ENCODE peak calls at places on chromosomes 7 and 10, in six cellular contexts. Y is GM23338, W is spleen, N is upper lobe of left lung, J is HCT116, R is sigmoid colon. E is an unnamed sample.

GRCh38 chr10:116771891-116772290 is 29.5 kb upstream of the HSPA12A start:
- DNase-seq in Y (no peak), W (no peak), N (no peak), J (no peak), R (peak; percentile 66), E (no peak)

GRCh38 chr7:101386558-101387199 is 24.0 kb downstream of the COL26A1 start:
- DNase-seq in Y (peak; percentile 79), W (peak; percentile 76), N (no peak), J (no peak), R (no peak), E (no peak)

GRCh38 chr10:128007971-128008370 is 101.1 kb downstream of the PTPRE start:
- DNase-seq in Y (peak; percentile 16), W (no peak), N (no peak), J (no peak), R (peak; percentile 57), E (no peak)

GRCh38 chr10:61452655-61453641 is at the start of gene TMEM26:
- DNase-seq in Y (peak; percentile 86), W (peak; percentile 82), N (no peak), J (no peak), R (peak; percentile 85), E (no peak)

GRCh38 chr10:124971276-124971675 is 29.4 kb downstream of the ZRANB1 start:
- DNase-seq in Y (no peak), W (no peak), N (no peak), J (no peak), R (no peak), E (no peak)

GRCh38 chr10:79342811-79343541 is 4.3 kb upstream of the PPIF start:
- DNase-seq in Y (no peak), W (no peak), N (peak; percentile 21), J (no peak), R (no peak), E (no peak)

GRCh38 chr7:83861876-83862275 is 212.9 kb upstream of the SEMA3E start:
- DNase-seq in Y (no peak), W (no peak), N (no peak), J (no peak), R (no peak), E (no peak)

GRCh38 chr10:61779950-61780659 is 117.4 kb downstream of the CABCOCO1 start:
- DNase-seq in Y (no peak), W (no peak), N (peak; percentile 48), J (no peak), R (peak; percentile 83), E (no peak)

GRCh38 chr7:3092468-3092867 is 48.8 kb upstream of the CARD11 start:
- DNase-seq in Y (no peak), W (peak; percentile 89), N (peak; percentile 54), J (no peak), R (peak; percentile 71), E (peak; percentile 16)

GRCh38 chr7:33666526-33666925 is 238.8 kb upstream of the BMPER start:
- DNase-seq in Y (no peak), W (no peak), N (no peak), J (no peak), R (no peak), E (no peak)

GRCh38 chr7:30147223-30147622 is 12.4 kb downstream of the MTURN start:
- DNase-seq in Y (no peak), W (no peak), N (no peak), J (no peak), R (no peak), E (no peak)

GRCh38 chr7:116588641-116589594 is 64.1 kb downstream of the CAV1 start:
- DNase-seq in Y (peak; percentile 74), W (no peak), N (no peak), J (peak; percentile 44), R (no peak), E (no peak)

GRCh38 chr10:32072025-32072787 is 16.0 kb upstream of the KIF5B start:
- DNase-seq in Y (peak; percentile 42), W (no peak), N (no peak), J (no peak), R (no peak), E (no peak)

GRCh38 chr10:69883256-69883655 is 81.5 kb downstream of the COL13A1 start:
- DNase-seq in Y (peak; percentile 42), W (no peak), N (no peak), J (no peak), R (no peak), E (no peak)

GRCh38 chr10:22643696-22644621 is 70.4 kb downstream of the PIP4K2A start:
- DNase-seq in Y (no peak), W (no peak), N (no peak), J (no peak), R (no peak), E (no peak)

GRCh38 chr7:17095001-17095574 is 203.4 kb upstream of the AHR start:
- DNase-seq in Y (no peak), W (no peak), N (peak; percentile 48), J (no peak), R (no peak), E (no peak)

GRCh38 chr7:22438994-22439393 is 61.0 kb downstream of the STEAP1B start:
- DNase-seq in Y (no peak), W (no peak), N (no peak), J (no peak), R (no peak), E (no peak)

GRCh38 chr10:101767966-101768790 is 7.7 kb downstream of the FGF8 start:
- DNase-seq in Y (no peak), W (no peak), N (no peak), J (no peak), R (peak; percentile 43), E (no peak)

GRCh38 chr10:11437391-11438241 is 173.8 kb downstream of the USP6NL start:
- DNase-seq in Y (peak; percentile 82), W (no peak), N (no peak), J (no peak), R (no peak), E (no peak)

GRCh38 chr7:105238198-105238765 is 150.4 kb downstream of the SRPK2 start:
- DNase-seq in Y (peak; percentile 34), W (no peak), N (no peak), J (no peak), R (no peak), E (no peak)
- H3K27ac ChIP-seq in Y (no peak overlapping the region), W (no peak overlapping the region), N (no peak overlapping the region), J (no peak overlapping the region), R (no peak overlapping the region), E (no peak overlapping the region)

GRCh38 chr7:98831641-98832221 is 38.1 kb downstream of the TMEM130 start:
- DNase-seq in Y (peak; percentile 82), W (no peak), N (no peak), J (no peak), R (no peak), E (no peak)
- TF ChIP-seq CTCF in Y (peak; percentile 85), W (peak; percentile 52), N (peak; percentile 35), J (peak; percentile 85), R (no peak), E (peak; percentile 2)

GRCh38 chr7:7327423-7327822 is 145.1 kb downstream of the C1GALT1 start:
- DNase-seq in Y (no peak), W (no peak), N (no peak), J (no peak), R (no peak), E (no peak)

GRCh38 chr7:7330997-7331396 is 148.7 kb downstream of the C1GALT1 start:
- DNase-seq in Y (peak; percentile 26), W (no peak), N (no peak), J (no peak), R (no peak), E (no peak)

GRCh38 chr7:7331523-7331922 is 149.2 kb downstream of the C1GALT1 start:
- DNase-seq in Y (no peak), W (no peak), N (no peak), J (no peak), R (no peak), E (no peak)

GRCh38 chr7:7333610-7334009 is 151.3 kb downstream of the C1GALT1 start:
- DNase-seq in Y (no peak), W (no peak), N (no peak), J (no peak), R (no peak), E (no peak)

GRCh38 chr7:7329321-7329720 is 147.0 kb downstream of the C1GALT1 start:
- DNase-seq in Y (no peak), W (no peak), N (no peak), J (no peak), R (no peak), E (no peak)
- TF ChIP-seq POLR2AphosphoS5 in Y (no peak), W (no peak), N (no peak), J (no peak), R (no peak), E (no peak)

GRCh38 chr10:3807928-3808496 is 23.0 kb upstream of the KLF6 start:
- DNase-seq in Y (no peak), W (no peak), N (no peak), J (no peak), R (no peak), E (no peak)

GRCh38 chr10:3807221-3807927 is 22.4 kb upstream of the KLF6 start:
- DNase-seq in Y (peak; percentile 34), W (no peak), N (no peak), J (no peak), R (no peak), E (no peak)

GRCh38 chr10:3805791-3806381 is 20.9 kb upstream of the KLF6 start:
- DNase-seq in Y (no peak), W (peak; percentile 84), N (peak; percentile 57), J (peak; percentile 51), R (peak; percentile 81), E (no peak)

GRCh38 chr10:3805227-3805790 is 20.3 kb upstream of the KLF6 start:
- DNase-seq in Y (no peak), W (no peak), N (no peak), J (peak; percentile 56), R (no peak), E (peak; percentile 11)

DNA sequence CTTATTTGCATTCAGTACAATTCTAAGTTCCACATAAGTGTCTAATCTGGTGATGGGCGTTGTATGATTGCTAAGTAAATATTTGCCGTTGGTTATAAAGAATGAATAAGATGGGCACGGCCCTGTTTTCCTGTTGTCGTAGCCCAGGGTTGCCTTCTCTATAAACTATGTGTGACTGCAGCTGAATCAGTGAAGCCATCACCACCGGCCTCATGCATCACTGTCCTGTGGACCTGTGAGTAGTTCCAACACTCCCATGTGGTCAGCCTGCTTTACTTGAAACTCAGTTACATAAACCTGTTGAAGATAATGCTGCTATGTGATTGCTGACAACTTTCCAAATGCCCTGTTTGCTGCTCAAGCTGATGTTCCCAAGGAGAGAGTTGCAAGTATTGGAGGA is 21.6 kb upstream of the KLF6 start:
- DNase-seq in Y (no peak), W (no peak), N (peak; percentile 52), J (no peak), R (no peak), E (no peak)
- H3K27ac ChIP-seq in Y (no peak overlapping the region), W (peak overlapping the region; percentile 83), N (peak overlapping the region; percentile 89), J (peak overlapping the region; percentile 68), R (peak overlapping the region; percentile 62), E (no peak overlapping the region)

GRCh38 chr10:19663344-19663743 is 152.9 kb upstream of the PLXDC2 start:
- DNase-seq in Y (peak; percentile 13), W (no peak), N (no peak), J (no peak), R (no peak), E (no peak)
- TF ChIP-seq CTCF in Y (peak; percentile 53), W (no peak), N (no peak), J (no peak), R (no peak), E (no peak)

GRCh38 chr10:103966671-103967432 is at the start of gene SLK:
- DNase-seq in Y (peak; percentile 75), W (peak; percentile 96), N (peak; percentile 85), J (peak; percentile 59), R (peak; percentile 89), E (peak; percentile 51)
- TF ChIP-seq POLR2AphosphoS5 in Y (peak; percentile 65), W (peak; percentile 93), N (peak; percentile 90), J (peak; percentile 95), R (peak; percentile 88), E (peak; percentile 65)

E was measured in HL-60.